ENCODE peak calls at places on chromosome 19, in four cellular contexts. Z, O, W and Y are unnamed samples.

GRCh38 chr19:5961969-5962945 is 15.7 kb downstream of the RANBP3 start:
- DNase-seq in W (no peak), O (peak; percentile 66), Z (peak; percentile 87), Y (peak; percentile 79)

GRCh38 chr19:23116802-23117571 is at the start of gene ZNF730:
- DNase-seq in O (peak; percentile 68), Z (peak; percentile 82), W (peak; percentile 89), Y (peak; percentile 63)

GRCh38 chr19:1206733-1207301 is 1.2 kb downstream of the STK11 start:
- DNase-seq in Z (peak; percentile 90), O (no peak), W (no peak), Y (no peak)

GRCh38 chr19:38918526-38918925 is 6.5 kb upstream of the CCER2 start:
- DNase-seq in Z (peak; percentile 56), W (no peak), O (no peak), Y (no peak)

GRCh38 chr19:4328243-4328990 is 10.2 kb downstream of the STAP2 start:
- DNase-seq in W (peak; percentile 97), O (peak; percentile 74), Z (peak; percentile 98), Y (peak; percentile 96)

GRCh38 chr19:55402509-55402908 is 5.1 kb downstream of the UBE2S start:
- DNase-seq in O (no peak), W (no peak), Z (no peak), Y (no peak)

GRCh38 chr19:4721196-4721595 is 2.4 kb downstream of the DPP9 start:
- DNase-seq in W (no peak), Z (no peak), O (no peak), Y (no peak)

GRCh38 chr19:51690359-51691121 is 2.6 kb upstream of the SPACA6 start:
- DNase-seq in W (peak; percentile 85), O (peak; percentile 68), Z (peak; percentile 86), Y (peak; percentile 81)

GRCh38 chr19:43636121-43636683 is 3.4 kb downstream of the CADM4 start:
- DNase-seq in O (no peak), W (peak; percentile 45), Z (no peak), Y (no peak)

GRCh38 chr19:42051166-42052115 is 18.6 kb downstream of the GRIK5 start:
- DNase-seq in W (no peak), Z (no peak), O (no peak), Y (no peak)

GRCh38 chr19:51811344-51811743 is 16.4 kb downstream of the FPR3 start:
- DNase-seq in W (no peak), Z (no peak), O (no peak), Y (no peak)

GRCh38 chr19:932647-933552 is 7.1 kb downstream of the ARID3A start:
- DNase-seq in W (no peak), Z (peak; percentile 86), O (peak; percentile 94), Y (peak; percentile 77)

GRCh38 chr19:3655402-3656072 is 28.9 kb upstream of the CACTIN start:
- DNase-seq in W (no peak), Z (no peak), O (peak; percentile 95), Y (no peak)

GRCh38 chr19:912181-913079 is 589 bp downstream of the R3HDM4 start:
- DNase-seq in W (no peak), O (no peak), Z (peak; percentile 89), Y (no peak)

GRCh38 chr19:18330865-18331264 is 8.0 kb upstream of the LSM4 start:
- DNase-seq in O (no peak), Z (no peak), W (no peak), Y (no peak)

GRCh38 chr19:41691268-41691970 is 3.3 kb upstream of the CEACAM7 start:
- DNase-seq in O (no peak), W (no peak), Z (no peak), Y (peak; percentile 63)

GRCh38 chr19:18414504-18415176 is 4.6 kb upstream of the SSBP4 start:
- DNase-seq in W (no peak), O (no peak), Z (peak; percentile 78), Y (peak; percentile 64)

GRCh38 chr19:4120531-4120930 is 3.4 kb downstream of the MAP2K2 start:
- DNase-seq in Z (no peak), O (peak; percentile 63), W (no peak), Y (no peak)

GRCh38 chr19:37635076-37636056 is 19.9 kb downstream of the ZFP30 start:
- DNase-seq in W (no peak), O (no peak), Z (no peak), Y (no peak)

GRCh38 chr19:40315812-40316475 is 30.8 kb upstream of the AKT2 start:
- DNase-seq in Z (no peak), W (no peak), O (no peak), Y (peak; percentile 54)

GRCh38 chr19:44603201-44603945 is 10.0 kb upstream of the IGSF23 start:
- DNase-seq in O (peak; percentile 99), W (no peak), Z (no peak), Y (no peak)

GRCh38 chr19:13152356-13152853 is 2.2 kb downstream of the IER2 start:
- DNase-seq in O (no peak), Z (no peak), W (no peak), Y (no peak)
- H3K4me1 ChIP-seq in O (peaks cover 17% of the 10 kb centered on the region), Z (peaks cover 39% of the 10 kb centered on the region), W (peaks cover 9% of the 10 kb centered on the region), Y (peaks cover 31% of the 10 kb centered on the region)

GRCh38 chr19:36183455-36183741 is 31.1 kb downstream of the ZNF565 start:
- DNase-seq in O (no peak), W (no peak), Z (peak; percentile 1), Y (no peak)

GRCh38 chr19:36182612-36183454 is 30.6 kb upstream of the COX7A1 start:
- DNase-seq in Z (no peak), O (peak; percentile 77), W (no peak), Y (no peak)
- H3K4me3 ChIP-seq in Z (no peak overlapping the region), O (no peak overlapping the region), W (no peak overlapping the region), Y (no peak overlapping the region)

GRCh38 chr19:7349961-7350711 is 1.4 kb downstream of the ARHGEF18 start:
- DNase-seq in W (no peak), Z (peak; percentile 93), O (no peak), Y (peak; percentile 65)

GRCh38 chr19:7348587-7349230 is at the start of gene ARHGEF18:
- DNase-seq in O (no peak), Z (peak; percentile 94), W (no peak), Y (peak; percentile 73)

GRCh38 chr19:7349231-7349591 is 474 bp downstream of the ARHGEF18 start:
- DNase-seq in O (no peak), Z (peak; percentile 78), W (no peak), Y (no peak)

GRCh38 chr19:7355151-7355845 is 6.6 kb downstream of the ARHGEF18 start:
- DNase-seq in Z (peak; percentile 77), W (no peak), O (peak; percentile 59), Y (peak; percentile 60)

DNA sequence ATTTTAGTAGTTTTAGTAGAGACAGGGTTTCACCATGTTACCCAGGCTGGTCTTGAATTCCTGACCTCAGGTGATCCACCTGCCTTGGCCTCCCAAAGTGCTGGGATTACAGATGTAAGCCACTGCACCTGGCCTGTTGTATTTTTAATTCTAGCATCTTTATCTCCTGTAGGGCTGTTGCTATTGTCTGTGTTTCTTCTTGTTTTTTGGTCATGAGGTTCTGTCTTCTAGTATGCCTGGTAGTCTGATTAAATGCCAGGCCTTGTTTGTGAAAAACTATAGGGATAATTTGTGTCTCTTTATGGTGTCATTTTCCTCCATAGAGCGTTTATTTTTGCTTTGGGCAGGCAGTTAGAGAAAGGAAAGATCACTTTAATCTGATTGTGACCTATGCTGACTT is 3.1 kb downstream of the ARHGEF18 start:
- DNase-seq in O (no peak), Z (no peak), W (no peak), Y (no peak)
- H3K4me1 ChIP-seq in O (no peaks in the 10 kb centered on the region), Z (peaks cover 18% of the 10 kb centered on the region), W (no peaks in the 10 kb centered on the region), Y (no peaks in the 10 kb centered on the region)

GRCh38 chr19:48541813-48542212 is 10.2 kb upstream of the SULT2B1 start:
- DNase-seq in Z (no peak), W (no peak), O (no peak), Y (no peak)
- H3K4me3 ChIP-seq in Z (no peak overlapping the region), W (no peak overlapping the region), O (no peak overlapping the region), Y (no peak overlapping the region)

DNA sequence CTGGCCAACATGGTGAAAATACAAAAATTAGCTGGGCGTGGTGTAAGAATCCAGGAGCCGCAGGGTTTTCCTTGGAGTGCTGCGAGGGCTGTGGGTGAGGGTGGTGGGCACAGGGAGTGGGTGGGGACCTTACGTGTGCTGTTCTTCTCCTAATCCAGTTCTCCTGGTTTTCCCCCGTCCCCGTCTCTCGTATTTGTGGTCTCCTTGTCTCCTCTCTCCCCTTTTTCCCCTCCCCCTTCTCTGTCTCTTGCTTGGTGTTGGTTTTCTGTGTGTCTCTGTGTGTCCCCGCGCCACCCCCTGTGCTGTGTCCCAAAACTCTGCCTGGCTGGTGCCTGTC is 1.7 kb downstream of the SELENOW start:
- DNase-seq in W (no peak), O (no peak), Z (no peak), Y (no peak)
- H3K4me1 ChIP-seq in W (peaks cover 6% of the 10 kb centered on the region), O (peaks cover 2% of the 10 kb centered on the region), Z (peaks cover 19% of the 10 kb centered on the region), Y (peaks cover 29% of the 10 kb centered on the region)

GRCh38 chr19:15555759-15556633 is 47.7 kb downstream of the CYP4F22 start:
- DNase-seq in Z (peak; percentile 97), W (peak; percentile 68), O (peak; percentile 87), Y (peak; percentile 94)
- H3K4me3 ChIP-seq in Z (peak overlapping the region; percentile 37), W (peak overlapping the region; percentile 32), O (peak overlapping the region; percentile 15), Y (peak overlapping the region; percentile 35)

GRCh38 chr19:48715681-48716171 is 3.8 kb downstream of the MAMSTR start:
- DNase-seq in W (no peak), O (no peak), Z (no peak), Y (no peak)
- H3K4me1 ChIP-seq in W (peaks cover 28% of the 10 kb centered on the region), O (peaks cover 15% of the 10 kb centered on the region), Z (peaks cover 28% of the 10 kb centered on the region), Y (peaks cover 26% of the 10 kb centered on the region)

GRCh38 chr19:7346488-7346971 is 2.2 kb upstream of the ARHGEF18 start:
- DNase-seq in W (no peak), Z (peak; percentile 69), O (no peak), Y (peak; percentile 33)
- H3K4me3 ChIP-seq in W (no peak overlapping the region), Z (no peak overlapping the region), O (no peak overlapping the region), Y (no peak overlapping the region)

GRCh38 chr19:46787040-46787330 is 1.4 kb downstream of the SLC1A5 start:
- DNase-seq in O (no peak), W (no peak), Z (no peak), Y (no peak)

GRCh38 chr19:46787331-46788100 is 878 bp downstream of the SLC1A5 start:
- DNase-seq in W (peak; percentile 52), O (peak; percentile 63), Z (peak; percentile 88), Y (peak; percentile 84)

GRCh38 chr19:46785980-46786235 is 2.5 kb downstream of the SLC1A5 start:
- DNase-seq in O (no peak), W (no peak), Z (no peak), Y (no peak)

GRCh38 chr19:46785054-46785979 is 3.1 kb downstream of the SLC1A5 start:
- DNase-seq in W (no peak), Z (no peak), O (peak; percentile 38), Y (no peak)

GRCh38 chr19:46786236-46787039 is 2.0 kb downstream of the SLC1A5 start:
- DNase-seq in O (peak; percentile 83), W (peak; percentile 33), Z (peak; percentile 86), Y (peak; percentile 86)
- H3K4me1 ChIP-seq in O (peaks cover 11% of the 10 kb centered on the region), W (peaks cover 18% of the 10 kb centered on the region), Z (peaks cover 48% of the 10 kb centered on the region), Y (peaks cover 35% of the 10 kb centered on the region)

DNA sequence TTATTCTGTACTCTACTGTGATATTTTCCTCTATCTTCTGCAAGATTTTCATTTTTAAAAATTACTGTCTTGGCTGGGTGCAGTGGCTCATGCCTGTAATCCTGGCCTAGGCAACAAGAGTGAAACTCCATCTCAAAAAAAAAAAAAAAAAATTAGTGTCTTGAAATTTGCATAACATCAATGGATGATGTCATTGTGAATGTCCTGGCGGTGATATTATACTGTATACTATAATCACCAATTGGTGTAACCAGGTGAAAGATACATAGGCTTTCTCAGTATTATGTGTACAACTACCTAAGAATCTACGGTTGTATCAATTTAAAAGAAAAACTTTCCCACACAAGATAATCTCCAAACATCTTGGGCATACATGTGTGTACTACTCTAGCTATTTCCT is 15.2 kb downstream of the ZNF331 start:
- DNase-seq in Z (no peak), O (peak; percentile 28), W (no peak), Y (no peak)
- H3K4me3 ChIP-seq in Z (no peak overlapping the region), O (no peak overlapping the region), W (no peak overlapping the region), Y (no peak overlapping the region)